ENCODE peak calls at places on chromosomes 7 and 10, in ten cellular contexts. One of them, this sample, is unnamed.

GRCh38 chr7:36175872-36176271 is 22.8 kb downstream of the EEPD1 start:
- DNase-seq in lung: peak
- DNase-seq in SK-MEL-5: no peak
- DNase-seq in activated CD4-positive, alpha-beta T cell treated with anti-CD3 and anti-CD28 coated beads, Interleukin-2, amount 10 ng/mL, durations not matched to agents 7 days and 5 days: no peak
- DNase-seq in activated naive CD8-positive, alpha-beta T cell treated with anti-CD3 and anti-CD28 coated beads for 36 hours: no peak
- DNase-seq in endothelial cell: no peak
- DNase-seq in GM20000: no peak
- DNase-seq in sciatic nerve: no peak
- DNase-seq in AG20443: no peak
- DNase-seq in aorta: peak
- DNase-seq in this sample: no peak

GRCh38 chr10:2011106-2011716 is 273.9 kb upstream of the ADARB2 start:
- DNase-seq in activated CD4-positive, alpha-beta T cell treated with anti-CD3 and anti-CD28 coated beads, Interleukin-2, amount 10 ng/mL, durations not matched to agents 7 days and 5 days: no peak
- DNase-seq in activated naive CD8-positive, alpha-beta T cell treated with anti-CD3 and anti-CD28 coated beads for 36 hours: no peak
- DNase-seq in lung: no peak
- DNase-seq in aorta: no peak
- DNase-seq in GM20000: no peak
- DNase-seq in endothelial cell: peak
- DNase-seq in SK-MEL-5: no peak
- DNase-seq in AG20443: no peak
- DNase-seq in sciatic nerve: no peak
- DNase-seq in this sample: no peak

GRCh38 chr10:130727766-130728490 is 583.6 kb downstream of the TCERG1L start:
- DNase-seq in aorta: peak
- DNase-seq in GM20000: no peak
- DNase-seq in AG20443: no peak
- DNase-seq in activated CD4-positive, alpha-beta T cell treated with anti-CD3 and anti-CD28 coated beads, Interleukin-2, amount 10 ng/mL, durations not matched to agents 7 days and 5 days: no peak
- DNase-seq in activated naive CD8-positive, alpha-beta T cell treated with anti-CD3 and anti-CD28 coated beads for 36 hours: no peak
- DNase-seq in lung: no peak
- DNase-seq in SK-MEL-5: no peak
- DNase-seq in endothelial cell: no peak
- DNase-seq in sciatic nerve: no peak
- DNase-seq in this sample: no peak

GRCh38 chr7:47252706-47253105 is 329.2 kb downstream of the TNS3 start:
- DNase-seq in sciatic nerve: no peak
- DNase-seq in activated naive CD8-positive, alpha-beta T cell treated with anti-CD3 and anti-CD28 coated beads for 36 hours: no peak
- DNase-seq in GM20000: no peak
- DNase-seq in lung: no peak
- DNase-seq in AG20443: no peak
- DNase-seq in activated CD4-positive, alpha-beta T cell treated with anti-CD3 and anti-CD28 coated beads, Interleukin-2, amount 10 ng/mL, durations not matched to agents 7 days and 5 days: no peak
- DNase-seq in endothelial cell: no peak
- DNase-seq in aorta: no peak
- DNase-seq in SK-MEL-5: peak
- DNase-seq in this sample: no peak

GRCh38 chr10:122113161-122113944 is 124.4 kb downstream of the TACC2 start:
- DNase-seq in AG20443: peak
- DNase-seq in aorta: peak
- DNase-seq in lung: peak
- DNase-seq in activated naive CD8-positive, alpha-beta T cell treated with anti-CD3 and anti-CD28 coated beads for 36 hours: peak
- DNase-seq in SK-MEL-5: peak
- DNase-seq in endothelial cell: peak
- DNase-seq in GM20000: peak
- DNase-seq in activated CD4-positive, alpha-beta T cell treated with anti-CD3 and anti-CD28 coated beads, Interleukin-2, amount 10 ng/mL, durations not matched to agents 7 days and 5 days: no peak
- DNase-seq in sciatic nerve: peak
- DNase-seq in this sample: no peak

GRCh38 chr7:14752301-14752700 is 150.2 kb downstream of the DGKB start:
- DNase-seq in sciatic nerve: no peak
- DNase-seq in aorta: no peak
- DNase-seq in lung: no peak
- DNase-seq in activated CD4-positive, alpha-beta T cell treated with anti-CD3 and anti-CD28 coated beads, Interleukin-2, amount 10 ng/mL, durations not matched to agents 7 days and 5 days: no peak
- DNase-seq in AG20443: no peak
- DNase-seq in GM20000: no peak
- DNase-seq in activated naive CD8-positive, alpha-beta T cell treated with anti-CD3 and anti-CD28 coated beads for 36 hours: no peak
- DNase-seq in SK-MEL-5: peak
- DNase-seq in endothelial cell: no peak
- DNase-seq in this sample: no peak

GRCh38 chr7:102933763-102934162 is 21.0 kb downstream of the LRRC17 start:
- DNase-seq in aorta: peak
- DNase-seq in SK-MEL-5: no peak
- DNase-seq in endothelial cell: peak
- DNase-seq in activated CD4-positive, alpha-beta T cell treated with anti-CD3 and anti-CD28 coated beads, Interleukin-2, amount 10 ng/mL, durations not matched to agents 7 days and 5 days: no peak
- DNase-seq in GM20000: no peak
- DNase-seq in lung: peak
- DNase-seq in activated naive CD8-positive, alpha-beta T cell treated with anti-CD3 and anti-CD28 coated beads for 36 hours: no peak
- DNase-seq in AG20443: peak
- DNase-seq in sciatic nerve: peak
- DNase-seq in this sample: peak

GRCh38 chr10:80924063-80924952 is 386.6 kb downstream of the SH2D4B start:
- DNase-seq in AG20443: peak
- DNase-seq in sciatic nerve: peak
- DNase-seq in SK-MEL-5: peak
- DNase-seq in aorta: no peak
- DNase-seq in GM20000: peak
- DNase-seq in activated CD4-positive, alpha-beta T cell treated with anti-CD3 and anti-CD28 coated beads, Interleukin-2, amount 10 ng/mL, durations not matched to agents 7 days and 5 days: peak
- DNase-seq in activated naive CD8-positive, alpha-beta T cell treated with anti-CD3 and anti-CD28 coated beads for 36 hours: no peak
- DNase-seq in lung: peak
- DNase-seq in endothelial cell: peak
- DNase-seq in this sample: peak